ENCODE peak calls at places on chromosomes 6 and 20, in seven cellular contexts. One of them, this sample, is unnamed.

GRCh38 chr6:52741872-52742271 is 21.4 kb downstream of the GSTA2 start:
- DNase-seq in HepG2: no peak
- DNase-seq in H9: no peak
- DNase-seq in sigmoid colon: no peak
- DNase-seq in heart right ventricle: no peak
- DNase-seq in heart left ventricle: no peak
- DNase-seq in tibial nerve: no peak
- DNase-seq in this sample: no peak

GRCh38 chr6:73451166-73452106 is 661 bp downstream of the CGAS start:
- DNase-seq in HepG2: no peak
- DNase-seq in sigmoid colon: peak
- DNase-seq in heart left ventricle: peak
- DNase-seq in tibial nerve: no peak
- DNase-seq in heart right ventricle: peak
- DNase-seq in H9: peak
- DNase-seq in this sample: peak

GRCh38 chr6:87914637-87915395 is 132.8 kb upstream of the SPACA1 start:
- DNase-seq in heart right ventricle: no peak
- DNase-seq in HepG2: no peak
- DNase-seq in heart left ventricle: no peak
- DNase-seq in sigmoid colon: no peak
- DNase-seq in tibial nerve: no peak
- DNase-seq in H9: no peak
- DNase-seq in this sample: no peak

GRCh38 chr6:55734256-55734655 is 141.1 kb downstream of the BMP5 start:
- DNase-seq in heart right ventricle: no peak
- DNase-seq in HepG2: no peak
- DNase-seq in tibial nerve: no peak
- DNase-seq in sigmoid colon: no peak
- DNase-seq in heart left ventricle: no peak
- DNase-seq in H9: no peak
- DNase-seq in this sample: no peak

GRCh38 chr20:44720617-44720993 is 5.4 kb downstream of the CCN5 start:
- DNase-seq in heart left ventricle: peak
- DNase-seq in HepG2: no peak
- DNase-seq in heart right ventricle: no peak
- DNase-seq in sigmoid colon: no peak
- DNase-seq in H9: no peak
- DNase-seq in tibial nerve: no peak
- DNase-seq in this sample: no peak

GRCh38 chr6:99348823-99349619 is 453 bp downstream of the FAXC start:
- DNase-seq in heart right ventricle: no peak
- DNase-seq in tibial nerve: no peak
- DNase-seq in sigmoid colon: peak
- DNase-seq in HepG2: no peak
- DNase-seq in H9: peak
- DNase-seq in heart left ventricle: no peak
- DNase-seq in this sample: no peak

GRCh38 chr6:112030206-112030932 is 23.5 kb upstream of the CCN6 start:
- DNase-seq in H9: no peak
- DNase-seq in heart left ventricle: no peak
- DNase-seq in HepG2: no peak
- DNase-seq in tibial nerve: no peak
- DNase-seq in heart right ventricle: no peak
- DNase-seq in sigmoid colon: no peak
- DNase-seq in this sample: no peak

GRCh38 chr20:36154696-36155628 is at the start of gene EPB41L1:
- DNase-seq in HepG2: no peak
- DNase-seq in heart left ventricle: peak
- DNase-seq in sigmoid colon: peak
- DNase-seq in tibial nerve: no peak
- DNase-seq in H9: peak
- DNase-seq in heart right ventricle: no peak
- DNase-seq in this sample: peak

GRCh38 chr6:130365166-130366010 is 429 bp upstream of the TMEM200A start:
- DNase-seq in H9: peak
- DNase-seq in HepG2: peak
- DNase-seq in sigmoid colon: peak
- DNase-seq in heart right ventricle: peak
- DNase-seq in heart left ventricle: peak
- DNase-seq in tibial nerve: peak
- DNase-seq in this sample: peak

GRCh38 chr6:14068133-14068532 is 49.4 kb upstream of the CD83 start:
- DNase-seq in sigmoid colon: no peak
- DNase-seq in heart left ventricle: no peak
- DNase-seq in heart right ventricle: no peak
- DNase-seq in tibial nerve: no peak
- DNase-seq in HepG2: no peak
- DNase-seq in H9: no peak
- DNase-seq in this sample: no peak

GRCh38 chr6:99119109-99120031 is 171.6 kb upstream of the FBXL4 start:
- DNase-seq in tibial nerve: no peak
- DNase-seq in heart right ventricle: no peak
- DNase-seq in H9: peak
- DNase-seq in HepG2: peak
- DNase-seq in heart left ventricle: no peak
- DNase-seq in sigmoid colon: no peak
- DNase-seq in this sample: no peak

GRCh38 chr6:19723533-19723932 is 113.6 kb upstream of the ID4 start:
- DNase-seq in tibial nerve: no peak
- DNase-seq in heart left ventricle: no peak
- DNase-seq in sigmoid colon: no peak
- DNase-seq in H9: no peak
- DNase-seq in heart right ventricle: no peak
- DNase-seq in HepG2: no peak
- DNase-seq in this sample: no peak

GRCh38 chr6:56749632-56750151 is 107.0 kb upstream of the DST start:
- DNase-seq in sigmoid colon: no peak
- DNase-seq in H9: no peak
- DNase-seq in heart left ventricle: no peak
- DNase-seq in heart right ventricle: no peak
- DNase-seq in tibial nerve: no peak
- DNase-seq in HepG2: peak
- DNase-seq in this sample: no peak

GRCh38 chr6:5582758-5583157 is 321.4 kb downstream of the FARS2 start:
- DNase-seq in heart right ventricle: no peak
- DNase-seq in sigmoid colon: no peak
- DNase-seq in tibial nerve: no peak
- DNase-seq in heart left ventricle: no peak
- DNase-seq in HepG2: no peak
- DNase-seq in H9: no peak
- DNase-seq in this sample: no peak

GRCh38 chr6:83868639-83869038 is 9.2 kb downstream of the CYB5R4 start:
- DNase-seq in HepG2: no peak
- DNase-seq in H9: no peak
- DNase-seq in sigmoid colon: no peak
- DNase-seq in heart right ventricle: no peak
- DNase-seq in heart left ventricle: no peak
- DNase-seq in tibial nerve: no peak
- DNase-seq in this sample: no peak

GRCh38 chr20:62211769-62212288 is 8.2 kb downstream of the HRH3 start:
- DNase-seq in sigmoid colon: no peak
- DNase-seq in heart left ventricle: no peak
- DNase-seq in HepG2: no peak
- DNase-seq in heart right ventricle: no peak
- DNase-seq in H9: no peak
- DNase-seq in tibial nerve: no peak
- DNase-seq in this sample: no peak

GRCh38 chr20:58447733-58448391 is 58.8 kb downstream of the VAPB start:
- DNase-seq in sigmoid colon: no peak
- DNase-seq in heart left ventricle: no peak
- DNase-seq in heart right ventricle: no peak
- DNase-seq in tibial nerve: no peak
- DNase-seq in H9: peak
- DNase-seq in HepG2: peak
- DNase-seq in this sample: no peak

GRCh38 chr20:59145247-59145925 is 18.2 kb upstream of the ZNF831 start:
- DNase-seq in heart left ventricle: no peak
- DNase-seq in sigmoid colon: no peak
- DNase-seq in H9: no peak
- DNase-seq in tibial nerve: no peak
- DNase-seq in heart right ventricle: no peak
- DNase-seq in HepG2: no peak
- DNase-seq in this sample: no peak

GRCh38 chr6:28368522-28368921 is 18.8 kb downstream of the ZKSCAN3 start:
- DNase-seq in sigmoid colon: no peak
- DNase-seq in HepG2: no peak
- DNase-seq in H9: no peak
- DNase-seq in heart right ventricle: no peak
- DNase-seq in heart left ventricle: no peak
- DNase-seq in tibial nerve: no peak
- DNase-seq in this sample: no peak

GRCh38 chr6:7247828-7248227 is 65.2 kb downstream of the SSR1 start:
- DNase-seq in HepG2: no peak
- DNase-seq in tibial nerve: no peak
- DNase-seq in heart left ventricle: no peak
- DNase-seq in heart right ventricle: no peak
- DNase-seq in H9: no peak
- DNase-seq in sigmoid colon: no peak
- DNase-seq in this sample: no peak

GRCh38 chr20:10263385-10264165 is 44.9 kb downstream of the SNAP25 start:
- DNase-seq in heart left ventricle: no peak
- DNase-seq in sigmoid colon: no peak
- DNase-seq in tibial nerve: no peak
- DNase-seq in heart right ventricle: no peak
- DNase-seq in HepG2: peak
- DNase-seq in H9: no peak
- DNase-seq in this sample: no peak

GRCh38 chr6:30810813-30811329 is 66.5 kb upstream of the IER3 start:
- DNase-seq in heart right ventricle: no peak
- DNase-seq in H9: peak
- DNase-seq in tibial nerve: no peak
- DNase-seq in heart left ventricle: no peak
- DNase-seq in sigmoid colon: no peak
- DNase-seq in HepG2: no peak
- DNase-seq in this sample: no peak

GRCh38 chr6:117920493-117920845 is 13.4 kb downstream of the SLC35F1 start:
- DNase-seq in heart left ventricle: no peak
- DNase-seq in HepG2: peak
- DNase-seq in sigmoid colon: no peak
- DNase-seq in tibial nerve: no peak
- DNase-seq in H9: no peak
- DNase-seq in heart right ventricle: no peak
- DNase-seq in this sample: no peak
- H3K27ac ChIP-seq in heart left ventricle: no peak
- H3K27ac ChIP-seq in HepG2: no peak
- H3K27ac ChIP-seq in sigmoid colon: no peak
- H3K27ac ChIP-seq in tibial nerve: no peak
- H3K27ac ChIP-seq in H9: no peak
- H3K27ac ChIP-seq in heart right ventricle: no peak
- H3K27ac ChIP-seq in this sample: no peak

GRCh38 chr6:134626589-134626988 is 308.7 kb upstream of the SGK1 start:
- DNase-seq in heart left ventricle: no peak
- DNase-seq in heart right ventricle: no peak
- DNase-seq in sigmoid colon: no peak
- DNase-seq in tibial nerve: no peak
- DNase-seq in H9: no peak
- DNase-seq in HepG2: no peak
- DNase-seq in this sample: no peak
- TF ChIP-seq CTCF in heart left ventricle: no peak
- TF ChIP-seq CTCF in heart right ventricle: no peak
- TF ChIP-seq CTCF in sigmoid colon: no peak
- TF ChIP-seq CTCF in tibial nerve: no peak
- TF ChIP-seq CTCF in H9: no peak
- TF ChIP-seq CTCF in HepG2: no peak
- TF ChIP-seq CTCF in this sample: no peak

DNA sequence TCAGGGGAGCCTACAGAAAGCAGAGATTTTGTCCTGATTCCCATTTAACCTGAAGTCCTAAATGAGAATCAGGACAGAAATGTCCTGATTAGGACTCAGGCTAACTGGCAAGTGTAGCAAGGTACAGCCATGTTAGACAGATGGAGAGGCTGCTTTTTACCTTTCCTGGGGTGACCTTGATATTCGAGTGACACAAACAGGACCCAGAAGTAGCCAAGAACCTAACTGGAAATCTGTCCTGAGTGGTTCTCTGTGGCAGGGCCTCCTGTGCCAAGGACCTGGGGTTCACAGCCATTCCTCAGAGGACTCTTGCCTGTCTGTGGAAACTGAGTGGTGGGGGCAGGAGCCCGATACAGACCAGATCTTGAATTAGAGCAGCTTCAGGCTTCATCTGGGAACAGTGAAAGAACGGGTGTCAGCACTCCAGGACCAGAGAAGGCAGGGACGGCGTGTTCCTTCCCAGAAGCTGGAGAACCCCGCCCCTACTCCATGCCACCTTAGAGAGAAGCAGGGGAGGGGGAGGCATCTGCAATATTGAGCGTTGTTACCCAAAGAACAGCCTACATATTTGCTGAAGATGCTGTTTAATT is 4.3 kb upstream of the FUCA2 start:
- DNase-seq in tibial nerve: no peak
- DNase-seq in HepG2: no peak
- DNase-seq in sigmoid colon: no peak
- DNase-seq in H9: no peak
- DNase-seq in heart right ventricle: no peak
- DNase-seq in heart left ventricle: no peak
- DNase-seq in this sample: no peak
- H3K27ac ChIP-seq in tibial nerve: no peak
- H3K27ac ChIP-seq in HepG2: no peak
- H3K27ac ChIP-seq in sigmoid colon: peak
- H3K27ac ChIP-seq in H9: no peak
- H3K27ac ChIP-seq in heart right ventricle: peak
- H3K27ac ChIP-seq in heart left ventricle: peak
- H3K27ac ChIP-seq in this sample: no peak

GRCh38 chr6:154448448-154449096 is 61.9 kb downstream of the CNKSR3 start:
- DNase-seq in heart left ventricle: peak
- DNase-seq in tibial nerve: no peak
- DNase-seq in HepG2: no peak
- DNase-seq in sigmoid colon: peak
- DNase-seq in H9: no peak
- DNase-seq in heart right ventricle: peak
- DNase-seq in this sample: no peak
- TF ChIP-seq CTCF in heart left ventricle: no peak
- TF ChIP-seq CTCF in tibial nerve: no peak
- TF ChIP-seq CTCF in HepG2: no peak
- TF ChIP-seq CTCF in sigmoid colon: peak
- TF ChIP-seq CTCF in H9: peak
- TF ChIP-seq CTCF in heart right ventricle: peak
- TF ChIP-seq CTCF in this sample: peak

DNA sequence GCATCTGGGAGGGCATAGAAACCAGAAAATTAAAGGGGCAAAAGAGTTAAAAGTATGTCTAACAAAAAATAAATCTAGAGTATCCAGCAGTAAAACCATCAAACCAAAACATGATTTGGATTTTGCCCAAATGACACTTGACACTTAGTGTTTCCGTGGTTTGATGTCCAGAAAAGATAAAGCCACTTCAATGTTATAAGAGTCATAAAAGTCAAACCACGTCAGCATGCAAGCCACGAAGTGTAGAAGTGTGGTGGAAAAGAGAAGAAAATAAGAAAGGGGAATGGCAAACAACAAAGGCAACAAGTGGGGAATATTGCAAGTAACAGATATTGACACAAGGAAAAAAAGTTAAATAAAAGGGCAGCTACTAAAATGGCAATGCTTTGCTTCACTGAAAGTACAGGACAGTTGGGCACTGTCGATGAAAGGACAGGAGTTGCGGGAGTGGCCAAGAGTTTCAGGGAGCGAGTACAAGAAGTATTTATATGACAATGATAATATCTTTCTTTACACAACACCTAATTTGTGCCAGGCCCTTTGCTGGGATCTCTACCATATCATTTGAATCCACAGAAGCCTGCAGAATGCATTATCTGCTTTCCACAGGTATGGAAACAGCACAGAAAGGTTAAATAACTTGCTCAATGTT is 6.3 kb upstream of the HDDC2 start:
- DNase-seq in tibial nerve: no peak
- DNase-seq in HepG2: no peak
- DNase-seq in sigmoid colon: no peak
- DNase-seq in heart right ventricle: no peak
- DNase-seq in heart left ventricle: no peak
- DNase-seq in H9: no peak
- DNase-seq in this sample: no peak
- H3K27ac ChIP-seq in tibial nerve: no peak
- H3K27ac ChIP-seq in HepG2: no peak
- H3K27ac ChIP-seq in sigmoid colon: no peak
- H3K27ac ChIP-seq in heart right ventricle: no peak
- H3K27ac ChIP-seq in heart left ventricle: no peak
- H3K27ac ChIP-seq in H9: no peak
- H3K27ac ChIP-seq in this sample: peak